ENCODE peak calls at places on chromosomes 5 and 9, in five cellular contexts. F is K562, P is GM12878, O is SK-N-SH, E is H1. X is an unnamed sample.

GRCh38 chr5:36875789-36876388 is 680 bp upstream of the NIPBL start:
- DNase-seq in F (peak), P (peak), E (peak), O (peak), X (peak)

GRCh38 chr5:40679998-40680681 is 425 bp downstream of the PTGER4 start:
- DNase-seq in F (no peak), P (no peak), E (no peak), O (peak), X (no peak)

GRCh38 chr5:39102684-39103155 is 28.5 kb upstream of the RICTOR start:
- DNase-seq in F (peak), E (no peak), P (no peak), O (no peak), X (no peak)

GRCh38 chr5:96963267-96963666 is 27.4 kb downstream of the LNPEP start:
- DNase-seq in P (peak), O (no peak), E (no peak), F (peak), X (no peak)

GRCh38 chr9:123863164-123863855 is 66.6 kb downstream of the DENND1A start:
- DNase-seq in O (no peak), E (no peak), F (no peak), P (no peak), X (no peak)

GRCh38 chr9:29616844-29617243 is 2043.6 kb upstream of the C9orf72 start:
- DNase-seq in P (no peak), E (no peak), F (no peak), O (no peak), X (no peak)

GRCh38 chr5:135315394-135315793 is 83.6 kb downstream of the MACROH2A1 start:
- DNase-seq in P (no peak), O (no peak), E (no peak), F (peak), X (no peak)

GRCh38 chr5:175854231-175855040 is 16.9 kb upstream of the CPLX2 start:
- DNase-seq in P (no peak), F (no peak), E (no peak), O (peak), X (no peak)

GRCh38 chr9:124342402-124342945 is 72.8 kb downstream of the PSMB7 start:
- DNase-seq in O (no peak), P (no peak), E (no peak), F (no peak), X (no peak)

GRCh38 chr9:83537331-83538171 is 650 bp downstream of the FRMD3 start:
- DNase-seq in F (no peak), E (peak), O (peak), P (no peak), X (no peak)

GRCh38 chr5:67196537-67197059 is at the start of gene CD180:
- DNase-seq in O (no peak), E (no peak), P (no peak), F (no peak), X (no peak)

GRCh38 chr9:131530930-131531832 is at the start of gene UCK1:
- DNase-seq in E (peak), F (peak), O (peak), P (peak), X (peak)
- TF ChIP-seq CTCF in E (no peak), F (no peak), O (no peak), P (no peak), X (no peak)

GRCh38 chr5:179270581-179271300 is 74.5 kb downstream of the ADAMTS2 start:
- DNase-seq in E (no peak), O (peak), F (no peak), P (no peak), X (no peak)

GRCh38 chr5:179268399-179268952 is 76.8 kb downstream of the ADAMTS2 start:
- DNase-seq in O (peak), E (no peak), P (no peak), F (no peak), X (no peak)

GRCh38 chr5:179268966-179269693 is 76.1 kb downstream of the ADAMTS2 start:
- DNase-seq in E (no peak), P (no peak), F (no peak), O (no peak), X (no peak)

GRCh38 chr5:179271301-179271650 is 74.0 kb downstream of the ADAMTS2 start:
- DNase-seq in F (no peak), O (peak), P (no peak), E (no peak), X (no peak)

GRCh38 chr5:179269781-179270543 is 75.3 kb downstream of the ADAMTS2 start:
- DNase-seq in O (peak), P (no peak), F (no peak), E (no peak), X (no peak)
- TF ChIP-seq JUND in O (no peak), P (no peak), F (no peak), E (no peak), X (no peak)

GRCh38 chr5:173451031-173451430 is 122.8 kb upstream of the STC2 start:
- DNase-seq in E (peak), O (peak), F (peak), P (no peak), X (peak)
- TF ChIP-seq CTCF in E (peak), O (peak), F (peak), P (peak), X (peak)

DNA sequence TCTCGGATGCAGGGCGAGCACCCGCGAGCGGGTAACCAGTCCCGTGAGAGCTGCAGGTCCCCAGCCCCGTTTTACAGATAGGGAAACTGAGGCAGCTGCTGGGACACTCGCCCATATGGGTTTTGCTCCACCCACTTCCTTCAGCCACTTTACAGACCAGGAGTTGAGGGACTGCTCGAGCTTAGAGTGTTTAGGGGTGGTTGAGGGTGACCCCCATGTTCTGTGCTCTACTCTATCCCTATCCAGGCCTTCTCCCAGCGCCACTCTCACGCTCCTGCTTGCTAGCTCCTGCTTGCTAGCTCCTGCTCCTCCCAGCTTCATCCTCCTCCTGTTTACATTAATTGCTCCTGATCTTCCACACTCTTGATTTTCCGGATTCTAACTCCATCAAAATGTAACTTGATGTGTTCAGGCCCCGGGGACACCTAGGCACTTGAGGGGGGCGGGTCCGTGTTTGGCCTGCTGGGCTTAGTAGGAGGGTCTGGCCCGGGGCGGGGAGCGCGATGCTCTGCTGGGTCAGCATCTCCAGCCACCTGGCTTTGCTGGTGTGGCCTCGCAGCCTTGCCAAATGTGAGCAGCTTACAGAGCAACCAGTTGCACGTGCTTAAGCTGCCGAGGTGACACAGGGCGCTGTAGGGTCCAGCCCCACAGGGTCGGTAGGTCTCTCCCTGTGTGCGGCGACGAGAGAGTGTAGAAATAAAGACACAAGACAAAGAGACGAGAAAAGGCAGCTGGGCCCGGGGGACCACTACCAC is 1.5 kb upstream of the PTGES2 start:
- DNase-seq in F (no peak), E (no peak), P (no peak), O (no peak), X (no peak)
- TF ChIP-seq JUND in F (no peak), E (no peak), P (no peak), O (no peak), X (no peak)

X was measured in HCT116.